ENCODE peak calls at places on chromosomes 12 and 14, in five cellular contexts. V is hippocampal formation; Y is HEK293T; R is activated naive CD4-positive, alpha-beta T cell; A is ascending aorta. E is an unnamed sample.

GRCh38 chr12:104689630-104690029 is 232.9 kb downstream of the CHST11 start:
- DNase-seq in V (no peak), Y (no peak), R (no peak), A (no peak), E (no peak)

GRCh38 chr12:10171954-10172353 is at the start of gene OLR1:
- DNase-seq in V (no peak), Y (no peak), R (no peak), A (no peak), E (no peak)

GRCh38 chr12:70246580-70246979 is 3.3 kb downstream of the CNOT2 start:
- DNase-seq in V (no peak), Y (no peak), R (no peak), A (no peak), E (no peak)

GRCh38 chr14:50521912-50522341 is 10.4 kb downstream of the MAP4K5 start:
- DNase-seq in V (no peak), Y (no peak), R (no peak), A (no peak), E (no peak)

GRCh38 chr12:24361860-24362581 is 412.6 kb upstream of the SOX5 start:
- DNase-seq in V (no peak), Y (no peak), R (no peak), A (no peak), E (no peak)

GRCh38 chr12:5155866-5156265 is 112.2 kb downstream of the KCNA5 start:
- DNase-seq in V (no peak), Y (no peak), R (no peak), A (no peak), E (no peak)

GRCh38 chr14:95034806-95035205 is 122.5 kb downstream of the DICER1 start:
- DNase-seq in V (no peak), Y (no peak), R (no peak), A (no peak), E (no peak)

GRCh38 chr12:127284870-127285431 is 982.0 kb upstream of the TMEM132C start:
- DNase-seq in V (no peak), Y (no peak), R (no peak), A (peak; percentile 73), E (no peak)

GRCh38 chr12:8785499-8785898 is 36.9 kb upstream of the A2ML1 start:
- DNase-seq in V (no peak), Y (no peak), R (no peak), A (no peak), E (no peak)

GRCh38 chr14:75274899-75275569 is 3.6 kb upstream of the FOS start:
- DNase-seq in V (no peak), Y (no peak), R (no peak), A (peak; percentile 86), E (no peak)

GRCh38 chr12:53579545-53579955 is 46.6 kb downstream of the ATF7 start:
- DNase-seq in V (no peak), Y (no peak), R (no peak), A (no peak), E (no peak)

GRCh38 chr14:30621354-30621953 is 665 bp upstream of the SCFD1 start:
- DNase-seq in V (no peak), Y (peak; percentile 12), R (no peak), A (no peak), E (no peak)

GRCh38 chr12:76284816-76285750 is 63.1 kb downstream of the BBS10 start:
- DNase-seq in V (no peak), Y (no peak), R (no peak), A (no peak), E (no peak)

GRCh38 chr14:68518910-68519686 is 273.8 kb downstream of the ZFP36L1 start:
- DNase-seq in V (no peak), Y (no peak), R (no peak), A (no peak), E (no peak)

GRCh38 chr14:103733651-103734050 is 18.0 kb downstream of the ZFYVE21 start:
- DNase-seq in V (no peak), Y (no peak), R (no peak), A (no peak), E (no peak)

GRCh38 chr12:18297883-18298282 is 36.6 kb downstream of the PIK3C2G start:
- DNase-seq in V (no peak), Y (no peak), R (no peak), A (no peak), E (no peak)

GRCh38 chr12:15584366-15585041 is 204.7 kb downstream of the EPS8 start:
- DNase-seq in V (peak; percentile 75), Y (peak; percentile 23), R (no peak), A (no peak), E (peak; percentile 49)

GRCh38 chr12:94855853-94856252 is 147.6 kb downstream of the NDUFA12 start:
- DNase-seq in V (no peak), Y (no peak), R (no peak), A (no peak), E (no peak)

GRCh38 chr12:32559434-32559833 is 119.7 kb upstream of the DNM1L start:
- DNase-seq in V (no peak), Y (no peak), R (no peak), A (no peak), E (no peak)

GRCh38 chr14:90287791-90288190 is 31.4 kb downstream of the PSMC1 start:
- DNase-seq in V (no peak), Y (no peak), R (no peak), A (no peak), E (no peak)

GRCh38 chr14:92747701-92748258 is 647 bp downstream of the LGMN start:
- DNase-seq in V (peak; percentile 9), Y (no peak), R (no peak), A (no peak), E (no peak)

GRCh38 chr14:60101801-60102200 is 10.1 kb downstream of the PCNX4 start:
- DNase-seq in V (no peak), Y (no peak), R (no peak), A (no peak), E (no peak)

GRCh38 chr14:91744068-91744480 is 12.2 kb upstream of the CATSPERB start:
- DNase-seq in V (no peak), Y (no peak), R (no peak), A (no peak), E (no peak)

GRCh38 chr14:95359974-95360826 is 40.5 kb upstream of the CLMN start:
- DNase-seq in V (peak; percentile 70), Y (no peak), R (no peak), A (peak; percentile 43), E (peak; percentile 36)

GRCh38 chr14:54673193-54674121 is 106.5 kb downstream of the SAMD4A start:
- DNase-seq in V (no peak), Y (peak; percentile 18), R (no peak), A (no peak), E (no peak)

GRCh38 chr12:46921754-46922113 is 95.9 kb upstream of the SLC38A4 start:
- DNase-seq in V (no peak), Y (no peak), R (no peak), A (no peak), E (no peak)

GRCh38 chr12:130948136-130948535 is 5.6 kb upstream of the ADGRD1 start:
- DNase-seq in V (no peak), Y (no peak), R (no peak), A (peak; percentile 22), E (no peak)

E was measured in tibial nerve.